ENCODE peak calls at places on chromosome 18, in nine cellular contexts. One of them, this sample, is unnamed.

GRCh38 chr18:79917351-79918088 is 33.9 kb downstream of the SLC66A2 start:
- DNase-seq in transverse colon: no peak
- DNase-seq in GM12892: no peak
- DNase-seq in thyroid gland: no peak
- DNase-seq in body of pancreas: peak
- DNase-seq in uterus: no peak
- DNase-seq in H1: no peak
- DNase-seq in ovary: no peak
- DNase-seq in tibial nerve: no peak
- DNase-seq in this sample: no peak

GRCh38 chr18:32891797-32892196 is 119.0 kb upstream of the KLHL14 start:
- DNase-seq in GM12892: no peak
- DNase-seq in uterus: no peak
- DNase-seq in H1: no peak
- DNase-seq in thyroid gland: no peak
- DNase-seq in transverse colon: no peak
- DNase-seq in body of pancreas: no peak
- DNase-seq in ovary: no peak
- DNase-seq in tibial nerve: no peak
- DNase-seq in this sample: no peak

GRCh38 chr18:53798516-53798915 is 426.0 kb downstream of the MBD2 start:
- DNase-seq in transverse colon: no peak
- DNase-seq in H1: no peak
- DNase-seq in thyroid gland: no peak
- DNase-seq in uterus: no peak
- DNase-seq in GM12892: no peak
- DNase-seq in body of pancreas: no peak
- DNase-seq in ovary: no peak
- DNase-seq in tibial nerve: no peak
- DNase-seq in this sample: no peak

GRCh38 chr18:9946831-9947230 is 33.0 kb downstream of the VAPA start:
- DNase-seq in H1: no peak
- DNase-seq in GM12892: no peak
- DNase-seq in ovary: no peak
- DNase-seq in thyroid gland: no peak
- DNase-seq in tibial nerve: no peak
- DNase-seq in uterus: no peak
- DNase-seq in body of pancreas: no peak
- DNase-seq in transverse colon: no peak
- DNase-seq in this sample: no peak

GRCh38 chr18:79952996-79953559 is 1.6 kb upstream of the SLC66A2 start:
- DNase-seq in GM12892: no peak
- DNase-seq in transverse colon: peak
- DNase-seq in ovary: no peak
- DNase-seq in thyroid gland: no peak
- DNase-seq in tibial nerve: no peak
- DNase-seq in uterus: no peak
- DNase-seq in body of pancreas: no peak
- DNase-seq in H1: no peak
- DNase-seq in this sample: no peak

GRCh38 chr18:79245517-79246001 is 150.2 kb upstream of the NFATC1 start:
- DNase-seq in ovary: no peak
- DNase-seq in H1: no peak
- DNase-seq in transverse colon: peak
- DNase-seq in GM12892: no peak
- DNase-seq in body of pancreas: no peak
- DNase-seq in uterus: no peak
- DNase-seq in tibial nerve: no peak
- DNase-seq in thyroid gland: no peak
- DNase-seq in this sample: peak

GRCh38 chr18:37450434-37451133 is 115.0 kb downstream of the CELF4 start:
- DNase-seq in uterus: no peak
- DNase-seq in body of pancreas: peak
- DNase-seq in tibial nerve: no peak
- DNase-seq in GM12892: no peak
- DNase-seq in transverse colon: no peak
- DNase-seq in H1: peak
- DNase-seq in thyroid gland: no peak
- DNase-seq in ovary: peak
- DNase-seq in this sample: no peak

GRCh38 chr18:61337527-61337926 is 4.3 kb downstream of the CDH20 start:
- DNase-seq in H1: no peak
- DNase-seq in ovary: no peak
- DNase-seq in GM12892: no peak
- DNase-seq in uterus: no peak
- DNase-seq in tibial nerve: no peak
- DNase-seq in thyroid gland: no peak
- DNase-seq in body of pancreas: no peak
- DNase-seq in transverse colon: no peak
- DNase-seq in this sample: no peak

GRCh38 chr18:13237073-13237472 is 18.5 kb downstream of the LDLRAD4 start:
- DNase-seq in uterus: peak
- DNase-seq in GM12892: no peak
- DNase-seq in tibial nerve: no peak
- DNase-seq in ovary: no peak
- DNase-seq in body of pancreas: no peak
- DNase-seq in thyroid gland: no peak
- DNase-seq in transverse colon: no peak
- DNase-seq in H1: no peak
- DNase-seq in this sample: no peak

GRCh38 chr18:34548973-34549294 is 161.2 kb upstream of the DTNA start:
- DNase-seq in ovary: no peak
- DNase-seq in thyroid gland: no peak
- DNase-seq in uterus: no peak
- DNase-seq in transverse colon: no peak
- DNase-seq in GM12892: no peak
- DNase-seq in H1: no peak
- DNase-seq in body of pancreas: no peak
- DNase-seq in tibial nerve: no peak
- DNase-seq in this sample: no peak

GRCh38 chr18:28009589-28009988 is 167.3 kb downstream of the CDH2 start:
- DNase-seq in thyroid gland: no peak
- DNase-seq in uterus: no peak
- DNase-seq in tibial nerve: no peak
- DNase-seq in ovary: no peak
- DNase-seq in H1: no peak
- DNase-seq in GM12892: no peak
- DNase-seq in body of pancreas: no peak
- DNase-seq in transverse colon: no peak
- DNase-seq in this sample: no peak

GRCh38 chr18:28706397-28706796 is 529.5 kb upstream of the CDH2 start:
- DNase-seq in thyroid gland: no peak
- DNase-seq in transverse colon: no peak
- DNase-seq in GM12892: no peak
- DNase-seq in H1: no peak
- DNase-seq in uterus: no peak
- DNase-seq in tibial nerve: no peak
- DNase-seq in body of pancreas: no peak
- DNase-seq in ovary: no peak
- DNase-seq in this sample: no peak

GRCh38 chr18:59990121-59990818 is 90.5 kb downstream of the PMAIP1 start:
- DNase-seq in ovary: no peak
- DNase-seq in H1: no peak
- DNase-seq in body of pancreas: no peak
- DNase-seq in GM12892: no peak
- DNase-seq in thyroid gland: no peak
- DNase-seq in transverse colon: no peak
- DNase-seq in tibial nerve: no peak
- DNase-seq in uterus: no peak
- DNase-seq in this sample: no peak

GRCh38 chr18:63152791-63153190 is 166.8 kb downstream of the BCL2 start:
- DNase-seq in tibial nerve: no peak
- DNase-seq in ovary: no peak
- DNase-seq in H1: no peak
- DNase-seq in uterus: no peak
- DNase-seq in GM12892: no peak
- DNase-seq in thyroid gland: no peak
- DNase-seq in transverse colon: no peak
- DNase-seq in body of pancreas: no peak
- DNase-seq in this sample: no peak

GRCh38 chr18:60534539-60534938 is 162.0 kb upstream of the MC4R start:
- DNase-seq in transverse colon: no peak
- DNase-seq in body of pancreas: no peak
- DNase-seq in uterus: no peak
- DNase-seq in ovary: no peak
- DNase-seq in tibial nerve: no peak
- DNase-seq in H1: no peak
- DNase-seq in GM12892: no peak
- DNase-seq in thyroid gland: no peak
- DNase-seq in this sample: no peak

GRCh38 chr18:52694804-52695203 is 354.8 kb downstream of the DCC start:
- DNase-seq in tibial nerve: no peak
- DNase-seq in uterus: no peak
- DNase-seq in thyroid gland: no peak
- DNase-seq in GM12892: no peak
- DNase-seq in transverse colon: peak
- DNase-seq in ovary: no peak
- DNase-seq in body of pancreas: no peak
- DNase-seq in H1: no peak
- DNase-seq in this sample: no peak

GRCh38 chr18:26510337-26510736 is 38.0 kb downstream of the KCTD1 start:
- DNase-seq in thyroid gland: no peak
- DNase-seq in transverse colon: no peak
- DNase-seq in H1: no peak
- DNase-seq in tibial nerve: peak
- DNase-seq in ovary: no peak
- DNase-seq in body of pancreas: no peak
- DNase-seq in GM12892: no peak
- DNase-seq in uterus: no peak
- DNase-seq in this sample: no peak

GRCh38 chr18:35875566-35875965 is 96.9 kb upstream of the RMP24 start:
- DNase-seq in H1: no peak
- DNase-seq in body of pancreas: no peak
- DNase-seq in thyroid gland: no peak
- DNase-seq in transverse colon: no peak
- DNase-seq in ovary: no peak
- DNase-seq in uterus: no peak
- DNase-seq in GM12892: no peak
- DNase-seq in tibial nerve: no peak
- DNase-seq in this sample: no peak

GRCh38 chr18:45378933-45379332 is 236.3 kb upstream of the SLC14A2 start:
- DNase-seq in GM12892: no peak
- DNase-seq in uterus: no peak
- DNase-seq in body of pancreas: no peak
- DNase-seq in transverse colon: no peak
- DNase-seq in tibial nerve: no peak
- DNase-seq in ovary: no peak
- DNase-seq in H1: no peak
- DNase-seq in thyroid gland: no peak
- DNase-seq in this sample: no peak

GRCh38 chr18:45379903-45380302 is 235.4 kb upstream of the SLC14A2 start:
- DNase-seq in tibial nerve: no peak
- DNase-seq in transverse colon: no peak
- DNase-seq in body of pancreas: no peak
- DNase-seq in uterus: no peak
- DNase-seq in thyroid gland: no peak
- DNase-seq in GM12892: no peak
- DNase-seq in H1: no peak
- DNase-seq in ovary: no peak
- DNase-seq in this sample: no peak

GRCh38 chr18:45383228-45383627 is 232.0 kb upstream of the SLC14A2 start:
- DNase-seq in uterus: no peak
- DNase-seq in transverse colon: no peak
- DNase-seq in GM12892: no peak
- DNase-seq in thyroid gland: no peak
- DNase-seq in tibial nerve: no peak
- DNase-seq in body of pancreas: no peak
- DNase-seq in H1: no peak
- DNase-seq in ovary: no peak
- DNase-seq in this sample: no peak

GRCh38 chr18:45374878-45375630 is 240.2 kb upstream of the SLC14A2 start:
- DNase-seq in H1: no peak
- DNase-seq in tibial nerve: no peak
- DNase-seq in body of pancreas: no peak
- DNase-seq in uterus: no peak
- DNase-seq in thyroid gland: no peak
- DNase-seq in transverse colon: no peak
- DNase-seq in ovary: no peak
- DNase-seq in GM12892: no peak
- DNase-seq in this sample: no peak

GRCh38 chr18:45378308-45378707 is 237.0 kb upstream of the SLC14A2 start:
- DNase-seq in H1: no peak
- DNase-seq in transverse colon: no peak
- DNase-seq in thyroid gland: no peak
- DNase-seq in body of pancreas: no peak
- DNase-seq in tibial nerve: no peak
- DNase-seq in uterus: no peak
- DNase-seq in GM12892: no peak
- DNase-seq in ovary: no peak
- DNase-seq in this sample: no peak
- TF ChIP-seq POLR2A in H1: no peak
- TF ChIP-seq POLR2A in transverse colon: no peak
- TF ChIP-seq POLR2A in thyroid gland: no peak
- TF ChIP-seq POLR2A in body of pancreas: no peak
- TF ChIP-seq POLR2A in tibial nerve: no peak
- TF ChIP-seq POLR2A in uterus: no peak
- TF ChIP-seq POLR2A in GM12892: no peak
- TF ChIP-seq POLR2A in ovary: no peak
- TF ChIP-seq POLR2A in this sample: no peak

DNA sequence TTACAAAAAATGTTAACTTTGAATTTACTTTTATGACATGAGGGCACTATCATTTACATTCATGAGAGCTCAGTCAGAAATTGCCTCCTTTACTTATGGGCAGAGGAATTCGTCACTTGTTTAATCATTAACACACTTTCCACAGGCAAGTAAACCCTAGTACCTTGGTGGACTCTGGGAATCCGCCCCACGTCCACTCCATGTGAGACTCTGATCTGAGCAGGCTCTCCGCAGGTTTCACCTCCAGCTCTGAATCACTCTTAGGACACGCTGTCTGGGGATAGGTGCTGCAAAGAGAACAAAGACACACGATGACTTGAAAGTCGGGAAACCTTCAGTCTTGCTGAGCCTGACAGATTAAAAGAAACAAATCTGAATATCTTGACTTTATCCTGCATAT is 73.6 kb downstream of the LPIN2 start:
- DNase-seq in tibial nerve: no peak
- DNase-seq in thyroid gland: no peak
- DNase-seq in body of pancreas: peak
- DNase-seq in GM12892: no peak
- DNase-seq in ovary: no peak
- DNase-seq in H1: no peak
- DNase-seq in transverse colon: peak
- DNase-seq in uterus: no peak
- DNase-seq in this sample: no peak
- TF ChIP-seq POLR2A in tibial nerve: no peak
- TF ChIP-seq POLR2A in thyroid gland: no peak
- TF ChIP-seq POLR2A in body of pancreas: peak
- TF ChIP-seq POLR2A in GM12892: no peak
- TF ChIP-seq POLR2A in ovary: no peak
- TF ChIP-seq POLR2A in H1: no peak
- TF ChIP-seq POLR2A in transverse colon: peak
- TF ChIP-seq POLR2A in uterus: no peak
- TF ChIP-seq POLR2A in this sample: no peak

GRCh38 chr18:767084-767882 is 44.8 kb downstream of the YES1 start:
- DNase-seq in ovary: no peak
- DNase-seq in tibial nerve: no peak
- DNase-seq in uterus: no peak
- DNase-seq in transverse colon: no peak
- DNase-seq in GM12892: no peak
- DNase-seq in body of pancreas: no peak
- DNase-seq in H1: no peak
- DNase-seq in thyroid gland: no peak
- DNase-seq in this sample: no peak
- TF ChIP-seq POLR2A in ovary: no peak
- TF ChIP-seq POLR2A in tibial nerve: no peak
- TF ChIP-seq POLR2A in uterus: no peak
- TF ChIP-seq POLR2A in transverse colon: no peak
- TF ChIP-seq POLR2A in GM12892: no peak
- TF ChIP-seq POLR2A in body of pancreas: no peak
- TF ChIP-seq POLR2A in H1: no peak
- TF ChIP-seq POLR2A in thyroid gland: no peak
- TF ChIP-seq POLR2A in this sample: no peak

GRCh38 chr18:46158498-46158897 is 54.3 kb downstream of the HAUS1 start:
- DNase-seq in ovary: no peak
- DNase-seq in GM12892: no peak
- DNase-seq in body of pancreas: no peak
- DNase-seq in H1: no peak
- DNase-seq in thyroid gland: no peak
- DNase-seq in uterus: no peak
- DNase-seq in transverse colon: no peak
- DNase-seq in tibial nerve: no peak
- DNase-seq in this sample: no peak
- TF ChIP-seq POLR2A in ovary: no peak
- TF ChIP-seq POLR2A in GM12892: no peak
- TF ChIP-seq POLR2A in body of pancreas: no peak
- TF ChIP-seq POLR2A in H1: no peak
- TF ChIP-seq POLR2A in thyroid gland: no peak
- TF ChIP-seq POLR2A in uterus: no peak
- TF ChIP-seq POLR2A in transverse colon: no peak
- TF ChIP-seq POLR2A in tibial nerve: no peak
- TF ChIP-seq POLR2A in this sample: no peak